ENCODE peak calls at places on chromosomes 4 and X, in eight cellular contexts. Y, E, R, W, U, H, F and T are unnamed samples.

GRCh38 chr4:76090241-76090691 is 15.8 kb downstream of the ART3 start:
- DNase-seq in Y (peak; percentile 22), E (peak; percentile 95), R (no peak), W (peak; percentile 45), U (peak; percentile 99), H (peak; percentile 44), F (peak; percentile 91), T (no peak)

GRCh38 chr4:38177035-38177791 is 217.0 kb downstream of the PTTG2 start:
- DNase-seq in Y (peak; percentile 67), E (peak; percentile 46), R (no peak), W (no peak), U (no peak), H (peak; percentile 31), F (peak; percentile 50), T (no peak)

GRCh38 chr4:184748251-184748652 is 14.4 kb upstream of the CENPU start:
- DNase-seq in Y (no peak), E (no peak), R (peak; percentile 71), W (no peak), U (peak; percentile 79), H (no peak), F (no peak), T (no peak)

GRCh38 chr4:95256108-95256835 is 292.5 kb downstream of the UNC5C start:
- DNase-seq in Y (no peak), E (no peak), R (no peak), W (no peak), U (no peak), H (no peak), F (no peak), T (no peak)

GRCh38 chr4:170089274-170089742 is 448 bp downstream of the AADAT start:
- DNase-seq in Y (peak; percentile 57), E (peak; percentile 61), R (no peak), W (peak; percentile 64), U (peak; percentile 50), H (no peak), F (peak; percentile 41), T (no peak)

GRCh38 chr4:657338-658030 is 16.6 kb downstream of the ATP5ME start:
- DNase-seq in Y (no peak), E (no peak), R (peak; percentile 55), W (no peak), U (no peak), H (no peak), F (no peak), T (no peak)

GRCh38 chrX:29662759-29663503 is 552.4 kb upstream of the MAGEB2 start:
- DNase-seq in Y (peak; percentile 94), E (peak; percentile 97), R (no peak), W (no peak), U (peak; percentile 97), H (no peak), F (peak; percentile 91), T (no peak)

GRCh38 chr4:163395758-163396157 is 52.1 kb downstream of the NPY5R start:
- DNase-seq in Y (no peak), E (no peak), R (no peak), W (no peak), U (peak; percentile 5), H (no peak), F (no peak), T (no peak)

GRCh38 chr4:74205046-74205445 is 47.1 kb downstream of the MTHFD2L start:
- DNase-seq in Y (no peak), E (peak; percentile 48), R (no peak), W (no peak), U (no peak), H (no peak), F (no peak), T (no peak)
- TF ChIP-seq CTCF in Y (no peak), E (no peak), R (no peak), W (no peak), U (no peak), H (no peak), F (no peak), T (no peak)

DNA sequence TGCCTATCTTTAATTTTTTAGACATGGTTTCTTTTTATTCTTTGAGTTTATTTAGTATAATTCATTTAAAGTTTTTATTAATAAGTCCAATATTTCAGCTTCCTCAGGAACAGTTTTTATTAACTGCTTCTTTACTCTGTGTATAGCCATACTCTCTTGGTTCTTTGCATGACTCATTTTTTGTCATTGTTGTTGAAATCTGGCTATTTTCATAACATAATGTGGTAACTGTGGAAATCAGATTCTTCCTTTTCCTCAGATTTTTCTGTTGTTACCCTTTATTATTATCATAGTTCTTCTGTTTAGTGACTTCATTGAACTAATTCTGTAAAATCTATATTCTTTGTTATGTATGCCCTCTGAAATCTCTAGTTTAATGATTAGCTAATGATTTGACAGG is 124.9 kb upstream of the CYSLTR1 start:
- DNase-seq in Y (no peak), E (no peak), R (no peak), W (no peak), U (no peak), H (no peak), F (peak; percentile 11), T (no peak)
- TF ChIP-seq CTCF in Y (no peak), E (no peak), R (no peak), W (no peak), U (no peak), H (no peak), F (no peak), T (no peak)

GRCh38 chr4:70531981-70532380 is 13.6 kb downstream of the AMTN start:
- DNase-seq in Y (no peak), E (no peak), R (no peak), W (peak; percentile 2), U (no peak), H (no peak), F (no peak), T (no peak)

GRCh38 chr4:70538869-70539268 is 20.5 kb downstream of the AMTN start:
- DNase-seq in Y (no peak), E (no peak), R (no peak), W (no peak), U (no peak), H (no peak), F (no peak), T (no peak)

GRCh38 chr4:70533791-70534190 is 15.4 kb downstream of the AMTN start:
- DNase-seq in Y (no peak), E (no peak), R (no peak), W (no peak), U (no peak), H (no peak), F (no peak), T (no peak)

GRCh38 chr4:70530997-70531396 is 12.6 kb downstream of the AMTN start:
- DNase-seq in Y (no peak), E (no peak), R (no peak), W (no peak), U (no peak), H (no peak), F (no peak), T (no peak)

GRCh38 chr4:70533211-70533610 is 14.8 kb downstream of the AMTN start:
- DNase-seq in Y (no peak), E (no peak), R (no peak), W (no peak), U (no peak), H (no peak), F (no peak), T (no peak)
- TF ChIP-seq CTCF in Y (no peak), E (no peak), R (no peak), W (no peak), U (no peak), H (no peak), F (no peak), T (no peak)

GRCh38 chrX:132861076-132861475 is 97.4 kb downstream of the HS6ST2 start:
- DNase-seq in Y (no peak), E (no peak), R (no peak), W (no peak), U (no peak), H (no peak), F (no peak), T (no peak)
- TF ChIP-seq CTCF in Y (no peak), E (no peak), R (no peak), W (no peak), U (no peak), H (no peak), F (no peak), T (no peak)

DNA sequence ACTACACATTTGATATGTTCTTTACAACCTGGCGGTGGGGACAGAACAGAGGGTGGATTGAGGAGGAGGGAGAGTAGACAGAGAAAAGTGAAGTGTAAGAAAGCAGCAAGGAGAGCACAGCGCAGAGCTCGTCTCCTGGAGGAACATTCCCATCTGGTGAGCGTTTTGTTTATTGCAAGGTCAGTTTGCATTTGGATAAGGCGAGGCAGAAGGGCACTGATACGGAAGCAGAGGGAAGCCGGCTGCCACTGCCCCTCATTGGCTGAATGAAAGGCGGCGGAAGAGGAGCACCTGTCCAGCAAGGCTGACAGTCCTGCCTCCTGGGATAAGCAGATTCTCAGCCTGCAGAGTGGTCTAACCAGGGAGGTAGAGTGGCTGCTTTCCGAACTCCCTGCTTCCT is 83.2 kb downstream of the GPR143 start:
- DNase-seq in Y (peak; percentile 24), E (peak; percentile 25), R (no peak), W (no peak), U (no peak), H (no peak), F (peak; percentile 17), T (no peak)
- TF ChIP-seq CTCF in Y (peak; percentile 18), E (peak; percentile 31), R (no peak), W (peak; percentile 19), U (no peak), H (no peak), F (no peak), T (peak; percentile 41)

GRCh38 chrX:49210406-49210805 is 10.4 kb upstream of the SYP start:
- DNase-seq in Y (no peak), E (no peak), R (no peak), W (no peak), U (no peak), H (no peak), F (no peak), T (no peak)

GRCh38 chrX:49212861-49213260 is 12.9 kb upstream of the SYP start:
- DNase-seq in Y (no peak), E (no peak), R (no peak), W (no peak), U (no peak), H (no peak), F (no peak), T (no peak)

GRCh38 chrX:49211074-49211473 is 11.1 kb upstream of the SYP start:
- DNase-seq in Y (no peak), E (no peak), R (no peak), W (no peak), U (no peak), H (no peak), F (no peak), T (no peak)

GRCh38 chrX:49212209-49212608 is 12.2 kb upstream of the SYP start:
- DNase-seq in Y (no peak), E (no peak), R (no peak), W (no peak), U (no peak), H (no peak), F (no peak), T (no peak)

DNA sequence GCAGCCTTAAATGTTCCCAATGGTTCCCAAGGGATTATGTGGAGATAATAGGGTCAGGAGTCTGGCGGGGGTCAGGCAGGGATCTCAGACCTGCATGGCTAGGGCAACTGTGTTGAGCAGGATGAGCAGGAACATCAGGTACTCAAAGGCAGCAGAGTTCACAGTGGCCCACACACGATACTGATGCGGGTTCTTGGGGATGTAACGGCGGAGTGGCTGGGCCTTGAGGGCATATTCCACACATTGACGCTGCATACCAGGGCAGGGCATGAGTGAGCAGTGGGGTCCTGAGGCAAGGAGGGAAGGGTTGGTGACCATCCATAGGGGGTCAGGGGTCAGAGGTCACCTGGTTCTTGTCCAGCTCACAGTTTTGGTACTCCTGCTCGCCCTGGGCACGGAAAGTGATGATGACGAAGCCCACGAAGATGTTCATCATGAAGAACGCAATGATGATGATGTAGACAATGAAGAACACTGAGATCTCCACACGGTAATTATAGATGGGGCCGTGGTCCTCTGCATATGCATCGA is 15.1 kb upstream of the SYP start:
- DNase-seq in Y (no peak), E (no peak), R (no peak), W (no peak), U (no peak), H (no peak), F (no peak), T (no peak)
- TF ChIP-seq CTCF in Y (no peak), E (no peak), R (no peak), W (no peak), U (no peak), H (no peak), F (no peak), T (no peak)